ENCODE peak calls at places on chromosomes 13 and 19, in eight cellular contexts. K is endodermal cell, Y is fibroblast of lung, D is cardiac muscle cell, J is suprapubic skin, F is ovary, I is small intestine, C is astrocyte. V is an unnamed sample. For H3K4me1, H3K9me3 and H3K27me3, the result is how much of the 10 kb centered on the place peaks cover.

GRCh38 chr19:8305798-8306197 is 2.4 kb downstream of the CD320 start:
- DNase-seq in C (no peak), J (peak), K (no peak), I (no peak), Y (no peak), D (no peak), F (no peak), V (no peak)

GRCh38 chr13:97328222-97328790 is 105.7 kb upstream of the RAP2A start:
- DNase-seq in Y (peak), D (peak), C (peak), J (no peak), K (peak), F (no peak), I (no peak), V (no peak)

GRCh38 chr19:51150627-51151026 is 8.5 kb downstream of the SIGLEC7 start:
- DNase-seq in D (no peak), J (no peak), I (no peak), K (no peak), Y (no peak), C (no peak), F (no peak), V (no peak)

GRCh38 chr13:78602561-78603239 is 652 bp downstream of the POU4F1 start:
- DNase-seq in F (no peak), J (no peak), D (no peak), Y (peak), C (no peak), I (no peak), K (peak), V (no peak)

GRCh38 chr19:45137179-45137761 is 23.5 kb downstream of the NKPD1 start:
- DNase-seq in Y (no peak), J (no peak), D (no peak), F (no peak), I (no peak), C (peak), K (no peak), V (no peak)

GRCh38 chr13:97122381-97122996 is 99.6 kb upstream of the MBNL2 start:
- DNase-seq in I (no peak), C (peak), F (no peak), D (no peak), K (no peak), Y (peak), J (no peak), V (no peak)

GRCh38 chr19:5205388-5205787 is 135.2 kb downstream of the PTPRS start:
- DNase-seq in F (no peak), D (no peak), Y (no peak), C (no peak), I (no peak), K (no peak), J (no peak), V (no peak)

GRCh38 chr19:48868196-48868886 is at the start of gene PLEKHA4:
- DNase-seq in D (no peak), F (peak), C (no peak), Y (peak), K (peak), I (peak), J (peak), V (no peak)

GRCh38 chr19:12194827-12195500 is 32.1 kb downstream of the ZNF136 start:
- DNase-seq in K (no peak), D (no peak), F (peak), J (peak), Y (peak), I (peak), C (peak), V (peak)

DNA sequence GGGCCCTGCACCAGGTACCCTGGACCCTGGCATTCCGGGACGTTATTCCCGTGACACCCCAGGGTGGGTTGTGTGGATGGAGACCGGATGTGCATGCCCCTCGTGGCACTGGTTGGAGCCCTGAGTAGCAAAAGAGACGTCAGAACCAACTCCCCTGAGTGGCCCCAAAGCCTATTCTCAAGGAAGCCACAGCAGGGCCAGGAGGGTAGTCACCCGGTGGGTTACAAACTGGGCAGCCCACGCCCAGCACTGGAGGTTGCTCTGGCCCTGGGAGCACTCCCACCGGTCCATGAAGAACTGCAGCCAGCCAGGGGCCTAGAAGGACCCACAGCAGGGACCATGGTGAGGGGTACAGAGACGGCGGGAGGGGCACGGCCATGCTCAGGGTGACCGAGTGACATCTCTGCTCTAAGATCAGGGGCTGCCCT is 7.5 kb downstream of the KLF16 start:
- DNase-seq in D (no peak), Y (no peak), J (no peak), C (no peak), K (peak), F (no peak), I (peak), V (no peak)
- H3K4me1 ChIP-seq in D (half or more), Y (under half), J (half or more), C (under half), K (under half), F (under half), I (under half), V (half or more)

GRCh38 chr13:58455094-58455493 is 823.5 kb downstream of the PCDH17 start:
- DNase-seq in K (no peak), Y (no peak), D (no peak), C (no peak), F (no peak), J (no peak), I (no peak), V (no peak)

GRCh38 chr13:58452123-58452623 is 820.6 kb downstream of the PCDH17 start:
- DNase-seq in F (no peak), J (no peak), C (peak), K (no peak), I (no peak), Y (no peak), D (no peak), V (no peak)
- H3K9me3 ChIP-seq in F (under half), J (under half), C (under half), K (under half), I (under half), Y (under half), D (under half), V (under half)

GRCh38 chr13:111897846-111898215 is 169.1 kb upstream of the SOX1 start:
- DNase-seq in D (no peak), F (no peak), C (no peak), K (peak), Y (no peak), J (no peak), I (no peak), V (no peak)
- H3K27me3 ChIP-seq in D (under half), F (under half), C (under half), K (under half), Y (under half), J (under half), I (under half), V (under half)

GRCh38 chr13:51843529-51843928 is 1.4 kb downstream of the TMEM272 start:
- DNase-seq in I (no peak), D (no peak), J (no peak), K (peak), C (no peak), F (no peak), Y (no peak), V (no peak)
- H3K4me1 ChIP-seq in I (under half), D (under half), J (under half), K (under half), C (under half), F (under half), Y (under half), V (under half)

GRCh38 chr19:9931629-9932028 is 4.7 kb downstream of the OLFM2 start:
- DNase-seq in Y (no peak), F (no peak), C (no peak), D (no peak), K (no peak), J (no peak), I (no peak), V (no peak)
- H3K9me3 ChIP-seq in Y (under half), F (under half), C (under half), D (under half), K (under half), J (under half), I (under half), V (under half)

GRCh38 chr13:29266261-29266660 is 329.2 kb downstream of the SLC7A1 start:
- DNase-seq in I (no peak), C (no peak), D (no peak), K (no peak), J (no peak), F (no peak), Y (no peak), V (no peak)
- H3K27me3 ChIP-seq in I (under half), C (under half), D (under half), K (under half), J (under half), F (under half), Y (under half), V (under half)

DNA sequence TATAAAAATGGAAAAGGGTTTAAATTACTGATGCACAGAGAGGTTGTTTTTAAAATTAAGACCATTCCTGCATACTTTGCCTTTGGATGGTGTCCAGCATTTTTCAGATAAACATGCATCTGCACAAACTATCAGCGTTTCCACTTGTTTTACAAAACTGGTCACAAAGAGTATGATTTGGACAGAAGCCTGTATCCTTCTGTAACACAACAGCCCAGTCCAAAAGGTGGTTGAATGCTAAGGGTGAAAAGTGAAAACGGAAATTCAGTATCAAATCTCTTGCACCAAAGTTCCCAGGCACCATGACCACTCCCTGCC is 21.7 kb upstream of the DOCK9 start:
- DNase-seq in Y (peak), C (peak), F (no peak), D (no peak), I (no peak), J (no peak), K (peak), V (no peak)
- H3K4me1 ChIP-seq in Y (under half), C (under half), F (under half), D (under half), I (under half), J (under half), K (under half), V (half or more)

GRCh38 chr19:58439576-58440554 is at the start of gene ZNF132:
- DNase-seq in C (peak), I (peak), Y (peak), F (peak), K (peak), J (peak), D (no peak), V (peak)

GRCh38 chr19:58428617-58429016 is 11.3 kb downstream of the ZNF132 start:
- DNase-seq in K (no peak), F (no peak), C (no peak), D (no peak), Y (no peak), J (no peak), I (no peak), V (no peak)

GRCh38 chr19:58429745-58430144 is 10.2 kb downstream of the ZNF132 start:
- DNase-seq in I (no peak), Y (no peak), J (no peak), D (no peak), F (no peak), K (no peak), C (no peak), V (no peak)

DNA sequence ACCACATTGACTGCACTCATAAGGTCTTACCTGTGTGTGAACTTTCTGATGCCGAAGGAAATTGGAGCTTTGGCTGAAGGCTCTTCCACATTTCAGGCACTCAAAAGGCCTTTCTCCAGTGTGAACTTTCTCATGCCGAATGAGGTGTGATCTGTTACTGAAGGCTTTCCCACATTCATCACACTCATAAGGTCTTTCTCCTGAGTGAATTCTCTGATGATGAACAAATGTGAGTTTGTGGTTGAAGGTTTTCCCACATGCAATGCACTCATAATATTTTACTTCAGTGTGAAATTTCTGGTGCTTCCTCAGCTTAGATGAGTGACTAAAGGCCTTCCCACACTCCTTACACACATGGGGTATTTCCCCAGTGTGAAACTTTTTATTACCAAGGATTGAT is 5.7 kb downstream of the ZNF132 start:
- DNase-seq in J (no peak), K (no peak), C (peak), F (no peak), I (no peak), Y (peak), D (no peak), V (no peak)
- H3K9me3 ChIP-seq in J (half or more), K (half or more), C (half or more), F (half or more), I (under half), Y (under half), D (under half), V (half or more)

DNA sequence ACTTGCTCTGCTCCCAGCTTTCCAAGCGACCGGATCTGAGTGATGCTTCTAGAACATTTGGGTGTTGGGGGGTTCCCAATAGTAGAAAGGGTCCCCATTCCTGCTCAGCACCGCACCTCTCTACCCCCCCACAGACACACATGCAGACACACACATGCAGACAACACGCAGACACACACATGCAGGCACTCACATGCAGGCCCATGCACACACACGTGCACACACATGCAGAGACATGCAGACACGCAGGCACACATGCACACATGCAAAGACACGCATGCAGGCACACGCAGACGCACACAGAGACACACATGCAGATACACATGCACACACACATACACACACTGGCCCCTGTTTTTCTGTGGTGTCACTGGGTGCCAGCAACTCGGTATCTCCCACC is 23.8 kb downstream of the ONECUT3 start:
- DNase-seq in F (no peak), D (no peak), K (no peak), J (no peak), C (no peak), Y (no peak), I (no peak), V (no peak)
- H3K27me3 ChIP-seq in F (under half), D (half or more), K (half or more), J (half or more), C (under half), Y (under half), I (under half), V (under half)

GRCh38 chr13:110225007-110225406 is 82.0 kb downstream of the COL4A1 start:
- DNase-seq in Y (no peak), C (no peak), J (no peak), D (no peak), F (no peak), I (no peak), K (no peak), V (no peak)

GRCh38 chr13:110227416-110227815 is 79.5 kb downstream of the COL4A1 start:
- DNase-seq in F (no peak), I (no peak), Y (no peak), K (no peak), C (no peak), D (no peak), J (no peak), V (no peak)

GRCh38 chr13:110227864-110228643 is 78.9 kb downstream of the COL4A1 start:
- DNase-seq in Y (no peak), C (no peak), J (no peak), K (no peak), I (no peak), F (no peak), D (no peak), V (no peak)

GRCh38 chr13:110226051-110226562 is 80.8 kb downstream of the COL4A1 start:
- DNase-seq in J (no peak), C (peak), D (no peak), K (no peak), Y (peak), I (no peak), F (no peak), V (no peak)

DNA sequence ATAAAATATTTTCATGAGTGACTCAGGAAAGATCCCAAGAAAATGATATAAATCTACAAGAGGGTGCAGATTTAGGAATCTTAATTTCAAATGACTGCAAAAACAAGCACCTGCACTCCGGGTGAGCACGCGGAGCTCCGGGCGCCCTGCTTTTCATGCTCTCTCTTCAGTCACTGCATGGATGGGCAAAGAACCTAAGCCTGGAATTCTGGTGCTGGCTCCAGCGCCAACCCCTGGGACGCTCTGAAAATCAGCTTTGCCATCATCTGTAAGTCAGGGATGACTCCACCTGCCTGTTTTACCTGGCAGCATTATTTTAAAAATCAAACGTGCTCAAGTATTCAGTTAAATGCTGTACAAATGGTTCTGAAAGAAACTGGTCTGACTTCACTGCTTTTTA is 81.3 kb downstream of the COL4A1 start:
- DNase-seq in J (no peak), D (no peak), Y (no peak), F (no peak), I (no peak), C (no peak), K (no peak), V (no peak)
- H3K4me1 ChIP-seq in J (under half), D (under half), Y (under half), F (under half), I (under half), C (under half), K (under half), V (under half)

V was measured in CD8-positive, alpha-beta memory T cell.